ENCODE peak calls at places on chromosome 21, in seven cellular contexts. N is GM12878, O is HCT116, L is K562, K is H1, W is SK-N-SH, F is HepG2. Z is an unnamed sample.
A peak's percentile ranks its signal among the peaks of the same experiment; 100 is the strongest.

GRCh38 chr21:18840239-18840638 is 436.7 kb upstream of the TMPRSS15 start:
- DNase-seq in N (no peak), O (peak; percentile 0), L (no peak), K (peak; percentile 7), W (peak; percentile 1), F (no peak), Z (no peak)

GRCh38 chr21:30083120-30083945 is 83.3 kb downstream of the CLDN17 start:
- DNase-seq in N (no peak), O (no peak), L (no peak), K (no peak), W (no peak), F (no peak), Z (no peak)

GRCh38 chr21:39422468-39423241 is 22.9 kb downstream of the LCA5L start:
- DNase-seq in N (peak; percentile 41), O (no peak), L (no peak), K (no peak), W (no peak), F (no peak), Z (peak; percentile 62)

GRCh38 chr21:38136201-38136600 is 120.6 kb upstream of the KCNJ15 start:
- DNase-seq in N (no peak), O (no peak), L (no peak), K (no peak), W (no peak), F (no peak), Z (no peak)

GRCh38 chr21:21301013-21301412 is 302.8 kb downstream of the NCAM2 start:
- DNase-seq in N (no peak), O (no peak), L (no peak), K (no peak), W (no peak), F (no peak), Z (no peak)

GRCh38 chr21:16792155-16792554 is 720.7 kb upstream of the CXADR start:
- DNase-seq in N (no peak), O (no peak), L (no peak), K (no peak), W (no peak), F (no peak), Z (no peak)

GRCh38 chr21:14076143-14076806 is 134.5 kb downstream of the LIPI start:
- DNase-seq in N (no peak), O (no peak), L (no peak), K (no peak), W (no peak), F (no peak), Z (no peak)

GRCh38 chr21:37055271-37055855 is 17.5 kb downstream of the PIGP start:
- DNase-seq in N (no peak), O (no peak), L (no peak), K (no peak), W (peak; percentile 42), F (no peak), Z (no peak)

GRCh38 chr21:28518620-28519019 is 474.1 kb downstream of the LTN1 start:
- DNase-seq in N (no peak), O (no peak), L (no peak), K (no peak), W (no peak), F (no peak), Z (no peak)

GRCh38 chr21:34939673-34940321 is 109.3 kb downstream of the RUNX1 start:
- DNase-seq in N (no peak), O (no peak), L (no peak), K (no peak), W (no peak), F (no peak), Z (no peak)

GRCh38 chr21:29334717-29335428 is 36.2 kb downstream of the BACH1 start:
- DNase-seq in N (no peak), O (no peak), L (no peak), K (no peak), W (no peak), F (no peak), Z (no peak)

GRCh38 chr21:20779321-20779720 is 218.9 kb upstream of the NCAM2 start:
- DNase-seq in N (no peak), O (no peak), L (no peak), K (no peak), W (no peak), F (no peak), Z (no peak)

GRCh38 chr21:35965699-35966098 is 94.6 kb downstream of the SETD4 start:
- DNase-seq in N (no peak), O (no peak), L (no peak), K (no peak), W (no peak), F (no peak), Z (no peak)

DNA sequence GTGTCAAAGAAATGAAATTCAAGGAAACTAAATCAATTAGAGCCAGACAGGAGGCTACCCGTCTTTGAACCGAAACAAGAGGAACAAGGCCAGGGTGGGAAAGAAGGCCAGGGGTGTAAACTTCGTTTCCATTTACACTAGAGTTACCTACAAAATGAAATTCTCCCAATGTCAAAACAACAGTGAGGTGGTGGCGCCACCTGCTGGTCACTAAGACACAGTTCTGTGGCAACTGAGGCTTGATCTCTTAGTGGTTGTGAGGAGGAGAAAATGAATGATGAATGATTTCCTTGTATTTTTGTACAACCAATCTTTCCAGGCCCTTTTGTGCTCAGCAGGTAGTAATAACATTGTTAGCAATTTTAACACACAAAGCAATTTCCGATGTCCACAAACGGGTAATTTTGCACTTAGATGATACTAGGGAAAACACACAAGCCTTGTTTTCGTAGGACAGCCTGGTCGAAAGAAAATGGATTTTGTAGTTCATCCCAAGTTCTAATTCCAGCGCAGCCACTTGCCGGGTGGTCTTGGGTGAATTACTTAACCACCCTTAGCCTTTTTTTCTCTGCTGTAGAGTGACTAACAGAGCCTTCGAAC is 54.8 kb upstream of the SOD1 start:
- DNase-seq in N (peak; percentile 19), O (peak; percentile 45), L (peak; percentile 75), K (peak; percentile 46), W (peak; percentile 70), F (peak; percentile 41), Z (peak; percentile 56)
- TF ChIP-seq JUND in N (no peak), O (no peak), L (no peak), K (no peak), W (no peak), F (no peak), Z (no peak)

GRCh38 chr21:42162831-42163510 is 56.0 kb upstream of the ABCG1 start:
- DNase-seq in N (no peak), O (no peak), L (no peak), K (no peak), W (no peak), F (no peak), Z (no peak)
- TF ChIP-seq JUND in N (no peak), O (no peak), L (no peak), K (no peak), W (no peak), F (no peak), Z (no peak)

GRCh38 chr21:27513825-27514224 is 546.9 kb upstream of the ADAMTS5 start:
- DNase-seq in N (no peak), O (no peak), L (no peak), K (no peak), W (no peak), F (no peak), Z (no peak)

GRCh38 chr21:27511241-27511640 is 544.4 kb upstream of the ADAMTS5 start:
- DNase-seq in N (no peak), O (no peak), L (no peak), K (no peak), W (no peak), F (no peak), Z (no peak)

GRCh38 chr21:27507695-27508094 is 540.8 kb upstream of the ADAMTS5 start:
- DNase-seq in N (no peak), O (no peak), L (no peak), K (no peak), W (no peak), F (no peak), Z (no peak)

GRCh38 chr21:27515676-27516075 is 548.8 kb upstream of the ADAMTS5 start:
- DNase-seq in N (no peak), O (no peak), L (no peak), K (no peak), W (no peak), F (no peak), Z (no peak)

DNA sequence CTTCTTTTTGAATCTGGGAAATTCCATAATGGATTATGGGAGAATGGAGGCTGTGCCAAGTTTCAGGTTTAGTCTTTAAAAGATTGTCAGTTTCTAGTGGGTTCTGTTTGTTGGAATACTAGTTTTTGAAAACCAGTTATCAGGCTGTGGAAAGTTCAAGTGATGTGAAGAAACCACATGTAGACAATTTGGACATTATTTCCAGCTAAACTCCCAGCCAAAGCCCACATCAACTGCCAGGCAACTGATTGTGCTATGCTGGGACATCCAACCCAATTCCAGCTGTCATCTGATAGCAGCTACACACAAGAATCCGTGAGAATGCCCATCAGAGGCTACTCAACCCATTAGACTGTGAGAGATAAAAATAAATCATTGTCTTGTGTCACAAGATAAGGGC is 546.1 kb upstream of the ADAMTS5 start:
- DNase-seq in N (no peak), O (no peak), L (no peak), K (no peak), W (peak; percentile 3), F (no peak), Z (no peak)
- TF ChIP-seq JUND in N (no peak), O (no peak), L (no peak), K (no peak), W (no peak), F (no peak), Z (no peak)

GRCh38 chr21:46641656-46642055 is 6.2 kb downstream of the PRMT2 start:
- DNase-seq in N (no peak), O (no peak), L (no peak), K (no peak), W (no peak), F (no peak), Z (no peak)

GRCh38 chr21:46636550-46637289 is 1.2 kb downstream of the PRMT2 start:
- DNase-seq in N (no peak), O (no peak), L (no peak), K (no peak), W (no peak), F (no peak), Z (no peak)

GRCh38 chr21:46636181-46636512 is 673 bp downstream of the PRMT2 start:
- DNase-seq in N (no peak), O (no peak), L (no peak), K (no peak), W (no peak), F (no peak), Z (no peak)

GRCh38 chr21:46637952-46638746 is 2.7 kb downstream of the PRMT2 start:
- DNase-seq in N (peak; percentile 35), O (no peak), L (no peak), K (no peak), W (no peak), F (no peak), Z (no peak)

DNA sequence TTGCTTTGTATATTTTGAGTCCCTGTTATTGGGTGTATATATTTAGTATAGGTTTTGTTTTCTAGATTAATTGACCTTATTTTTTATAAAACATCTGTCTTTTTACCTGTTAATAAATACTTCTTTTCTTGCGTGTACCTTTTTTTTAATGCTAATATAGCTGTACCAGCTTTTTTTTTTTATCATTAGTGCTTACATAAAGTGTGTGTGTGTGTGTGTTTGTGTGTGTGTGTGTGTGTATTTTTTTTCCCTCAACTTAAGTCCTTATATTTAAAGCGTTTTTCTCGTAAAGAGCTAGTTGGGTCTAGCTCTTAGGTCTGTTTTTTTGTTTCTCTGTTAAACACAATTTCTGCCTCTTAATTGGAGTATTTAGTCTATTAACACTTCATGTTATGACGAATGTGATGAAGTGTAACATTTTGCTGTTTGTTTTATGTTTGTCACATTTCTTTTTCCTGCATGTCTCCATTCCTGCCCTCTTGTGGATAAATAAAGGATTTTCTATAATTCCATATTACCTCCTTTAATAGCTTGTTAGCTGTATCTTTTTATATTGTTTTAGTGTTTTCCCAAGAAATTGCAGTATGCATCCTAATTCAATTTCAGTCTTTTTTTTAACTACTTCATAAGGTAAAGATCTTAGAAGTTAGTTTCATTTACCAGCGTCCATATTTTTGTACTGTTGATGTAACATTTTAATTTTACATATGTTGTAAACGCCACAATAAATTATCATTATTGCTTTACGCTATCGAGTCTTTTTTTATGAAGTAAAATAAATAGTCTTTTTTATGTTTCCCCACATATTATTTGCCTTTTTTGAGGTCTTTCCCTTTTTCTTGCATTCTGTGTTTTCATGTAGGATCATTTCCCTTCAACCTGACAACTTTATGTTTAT is 4.3 kb downstream of the PRMT2 start:
- DNase-seq in N (no peak), O (no peak), L (no peak), K (no peak), W (peak; percentile 44), F (peak; percentile 15), Z (peak; percentile 56)
- TF ChIP-seq JUND in N (no peak), O (no peak), L (no peak), K (no peak), W (no peak), F (no peak), Z (no peak)